ENCODE peak calls at places on chromosomes 16 and 17, in six cellular contexts. One of them, this sample, is unnamed.

GRCh38 chr17:63136381-63137012 is 170.5 kb downstream of the TANC2 start:
- DNase-seq in right lobe of liver: no peak
- DNase-seq in HEK293T: no peak
- DNase-seq in fibroblast of the conjunctiva: no peak
- DNase-seq in heart left ventricle: no peak
- DNase-seq in H9: no peak
- DNase-seq in this sample: no peak

GRCh38 chr16:16131659-16132058 is 91.6 kb downstream of the ABCC6 start:
- DNase-seq in right lobe of liver: no peak
- DNase-seq in HEK293T: no peak
- DNase-seq in fibroblast of the conjunctiva: no peak
- DNase-seq in heart left ventricle: peak; percentile 56
- DNase-seq in H9: no peak
- DNase-seq in this sample: no peak

GRCh38 chr17:81084691-81085419 is 49.9 kb downstream of the BAIAP2 start:
- DNase-seq in right lobe of liver: peak; percentile 73
- DNase-seq in HEK293T: no peak
- DNase-seq in fibroblast of the conjunctiva: no peak
- DNase-seq in heart left ventricle: no peak
- DNase-seq in H9: no peak
- DNase-seq in this sample: no peak

GRCh38 chr17:39973496-39973895 is 7.1 kb upstream of the PSMD3 start:
- DNase-seq in right lobe of liver: no peak
- DNase-seq in HEK293T: no peak
- DNase-seq in fibroblast of the conjunctiva: no peak
- DNase-seq in heart left ventricle: no peak
- DNase-seq in H9: no peak
- DNase-seq in this sample: no peak

GRCh38 chr17:13490906-13491502 is 110.7 kb downstream of the HS3ST3A1 start:
- DNase-seq in right lobe of liver: no peak
- DNase-seq in HEK293T: no peak
- DNase-seq in fibroblast of the conjunctiva: no peak
- DNase-seq in heart left ventricle: no peak
- DNase-seq in H9: no peak
- DNase-seq in this sample: no peak

GRCh38 chr16:79687249-79687768 is 86.8 kb upstream of the MAF start:
- DNase-seq in right lobe of liver: no peak
- DNase-seq in HEK293T: no peak
- DNase-seq in fibroblast of the conjunctiva: no peak
- DNase-seq in heart left ventricle: no peak
- DNase-seq in H9: no peak
- DNase-seq in this sample: no peak

GRCh38 chr17:65219124-65219523 is 82.0 kb downstream of the RGS9 start:
- DNase-seq in right lobe of liver: no peak
- DNase-seq in HEK293T: no peak
- DNase-seq in fibroblast of the conjunctiva: no peak
- DNase-seq in heart left ventricle: no peak
- DNase-seq in H9: no peak
- DNase-seq in this sample: no peak

GRCh38 chr17:31752570-31752969 is 106.5 kb downstream of the COPRS start:
- DNase-seq in right lobe of liver: no peak
- DNase-seq in HEK293T: no peak
- DNase-seq in fibroblast of the conjunctiva: no peak
- DNase-seq in heart left ventricle: no peak
- DNase-seq in H9: no peak
- DNase-seq in this sample: no peak

GRCh38 chr17:58487589-58488427 is at the start of gene HSF5:
- DNase-seq in right lobe of liver: peak; percentile 38
- DNase-seq in HEK293T: no peak
- DNase-seq in fibroblast of the conjunctiva: no peak
- DNase-seq in heart left ventricle: peak; percentile 73
- DNase-seq in H9: peak; percentile 88
- DNase-seq in this sample: peak; percentile 69

GRCh38 chr16:89495121-89495520 is 4.8 kb upstream of the ANKRD11 start:
- DNase-seq in right lobe of liver: no peak
- DNase-seq in HEK293T: no peak
- DNase-seq in fibroblast of the conjunctiva: no peak
- DNase-seq in heart left ventricle: no peak
- DNase-seq in H9: no peak
- DNase-seq in this sample: no peak

GRCh38 chr17:54971147-54971546 is 2.6 kb downstream of the STXBP4 start:
- DNase-seq in right lobe of liver: no peak
- DNase-seq in HEK293T: no peak
- DNase-seq in fibroblast of the conjunctiva: no peak
- DNase-seq in heart left ventricle: no peak
- DNase-seq in H9: no peak
- DNase-seq in this sample: no peak

GRCh38 chr16:4390266-4391260 is 18.9 kb downstream of the VASN start:
- DNase-seq in right lobe of liver: peak; percentile 10
- DNase-seq in HEK293T: no peak
- DNase-seq in fibroblast of the conjunctiva: no peak
- DNase-seq in heart left ventricle: no peak
- DNase-seq in H9: peak; percentile 76
- DNase-seq in this sample: no peak

GRCh38 chr16:88972349-88972748 is 4.7 kb downstream of the CBFA2T3 start:
- DNase-seq in right lobe of liver: no peak
- DNase-seq in HEK293T: no peak
- DNase-seq in fibroblast of the conjunctiva: no peak
- DNase-seq in heart left ventricle: peak; percentile 59
- DNase-seq in H9: no peak
- DNase-seq in this sample: no peak

GRCh38 chr16:9077001-9077809 is 14.2 kb upstream of the HAPSTR1 start:
- DNase-seq in right lobe of liver: no peak
- DNase-seq in HEK293T: no peak
- DNase-seq in fibroblast of the conjunctiva: no peak
- DNase-seq in heart left ventricle: no peak
- DNase-seq in H9: no peak
- DNase-seq in this sample: no peak

GRCh38 chr16:85275533-85276249 is 163.4 kb upstream of the CIBAR2 start:
- DNase-seq in right lobe of liver: peak; percentile 77
- DNase-seq in HEK293T: peak; percentile 88
- DNase-seq in fibroblast of the conjunctiva: peak; percentile 27
- DNase-seq in heart left ventricle: peak; percentile 85
- DNase-seq in H9: peak; percentile 79
- DNase-seq in this sample: peak; percentile 87

GRCh38 chr17:1870592-1870991 is 40.8 kb downstream of the RPA1 start:
- DNase-seq in right lobe of liver: no peak
- DNase-seq in HEK293T: no peak
- DNase-seq in fibroblast of the conjunctiva: no peak
- DNase-seq in heart left ventricle: no peak
- DNase-seq in H9: no peak
- DNase-seq in this sample: no peak

GRCh38 chr17:38908676-38909181 is 16.7 kb upstream of the LASP1NB start:
- DNase-seq in right lobe of liver: peak; percentile 17
- DNase-seq in HEK293T: no peak
- DNase-seq in fibroblast of the conjunctiva: no peak
- DNase-seq in heart left ventricle: no peak
- DNase-seq in H9: no peak
- DNase-seq in this sample: no peak

GRCh38 chr16:9447699-9448098 is 356.3 kb downstream of the HAPSTR1 start:
- DNase-seq in right lobe of liver: no peak
- DNase-seq in HEK293T: no peak
- DNase-seq in fibroblast of the conjunctiva: no peak
- DNase-seq in heart left ventricle: no peak
- DNase-seq in H9: no peak
- DNase-seq in this sample: no peak

GRCh38 chr17:46135126-46135812 is 58.0 kb downstream of the KANSL1 start:
- DNase-seq in right lobe of liver: no peak
- DNase-seq in HEK293T: no peak
- DNase-seq in fibroblast of the conjunctiva: no peak
- DNase-seq in heart left ventricle: no peak
- DNase-seq in H9: no peak
- DNase-seq in this sample: no peak

GRCh38 chr17:68200689-68201424 is 47.0 kb upstream of the AMZ2 start:
- DNase-seq in right lobe of liver: peak; percentile 82
- DNase-seq in HEK293T: peak; percentile 77
- DNase-seq in fibroblast of the conjunctiva: peak; percentile 41
- DNase-seq in heart left ventricle: peak; percentile 90
- DNase-seq in H9: peak; percentile 97
- DNase-seq in this sample: peak; percentile 95

GRCh38 chr17:35895602-35896001 is 15.4 kb upstream of the CCL5 start:
- DNase-seq in right lobe of liver: no peak
- DNase-seq in HEK293T: no peak
- DNase-seq in fibroblast of the conjunctiva: no peak
- DNase-seq in heart left ventricle: no peak
- DNase-seq in H9: no peak
- DNase-seq in this sample: no peak

GRCh38 chr17:65515959-65516948 is 45.2 kb downstream of the AXIN2 start:
- DNase-seq in right lobe of liver: no peak
- DNase-seq in HEK293T: no peak
- DNase-seq in fibroblast of the conjunctiva: no peak
- DNase-seq in heart left ventricle: no peak
- DNase-seq in H9: peak; percentile 54
- DNase-seq in this sample: no peak

GRCh38 chr17:73733527-73733926 is 89.3 kb upstream of the SDK2 start:
- DNase-seq in right lobe of liver: no peak
- DNase-seq in HEK293T: no peak
- DNase-seq in fibroblast of the conjunctiva: no peak
- DNase-seq in heart left ventricle: no peak
- DNase-seq in H9: no peak
- DNase-seq in this sample: no peak

GRCh38 chr17:48181653-48182052 is 74.1 kb downstream of the SNX11 start:
- DNase-seq in right lobe of liver: no peak
- DNase-seq in HEK293T: peak; percentile 66
- DNase-seq in fibroblast of the conjunctiva: no peak
- DNase-seq in heart left ventricle: no peak
- DNase-seq in H9: peak; percentile 70
- DNase-seq in this sample: no peak

GRCh38 chr16:80680839-80681238 is 123.6 kb downstream of the CDYL2 start:
- DNase-seq in right lobe of liver: no peak
- DNase-seq in HEK293T: no peak
- DNase-seq in fibroblast of the conjunctiva: no peak
- DNase-seq in heart left ventricle: no peak
- DNase-seq in H9: no peak
- DNase-seq in this sample: no peak

GRCh38 chr17:55056530-55056929 is 88.0 kb downstream of the STXBP4 start:
- DNase-seq in right lobe of liver: peak; percentile 27
- DNase-seq in HEK293T: no peak
- DNase-seq in fibroblast of the conjunctiva: no peak
- DNase-seq in heart left ventricle: no peak
- DNase-seq in H9: no peak
- DNase-seq in this sample: no peak

GRCh38 chr17:46212634-46213435 is 19.6 kb upstream of the KANSL1 start:
- DNase-seq in right lobe of liver: no peak
- DNase-seq in HEK293T: peak; percentile 76
- DNase-seq in fibroblast of the conjunctiva: peak; percentile 82
- DNase-seq in heart left ventricle: no peak
- DNase-seq in H9: peak; percentile 73
- DNase-seq in this sample: peak; percentile 67